ENCODE peak calls at places on chromosomes 6 and 20, in seven cellular contexts. One of them, this sample, is unnamed.

GRCh38 chr6:19757036-19757435 is 80.1 kb upstream of the ID4 start:
- DNase-seq in cardiac muscle cell: peak; percentile 53
- DNase-seq in M059J: peak; percentile 80
- DNase-seq in sigmoid colon: no peak
- DNase-seq in sciatic nerve: no peak
- DNase-seq in amniotic stem cell: no peak
- DNase-seq in stimulated activated CD8-positive, alpha-beta memory T cell treated with anti-CD3 and anti-CD28 coated beads, Interleukin-2, amount 100 ng/mL, for 1 hour: no peak
- DNase-seq in this sample: peak; percentile 18

GRCh38 chr20:50399003-50399916 is 110.9 kb upstream of the PTPN1 start:
- DNase-seq in sigmoid colon: peak; percentile 92
- DNase-seq in cardiac muscle cell: no peak
- DNase-seq in sciatic nerve: no peak
- DNase-seq in stimulated activated CD8-positive, alpha-beta memory T cell treated with anti-CD3 and anti-CD28 coated beads, Interleukin-2, amount 100 ng/mL, for 1 hour: no peak
- DNase-seq in amniotic stem cell: no peak
- DNase-seq in M059J: peak; percentile 20
- DNase-seq in this sample: no peak

GRCh38 chr20:58714923-58715708 is 22.5 kb downstream of the NPEPL1 start:
- DNase-seq in cardiac muscle cell: no peak
- DNase-seq in M059J: no peak
- DNase-seq in amniotic stem cell: no peak
- DNase-seq in sigmoid colon: peak; percentile 63
- DNase-seq in sciatic nerve: peak; percentile 44
- DNase-seq in stimulated activated CD8-positive, alpha-beta memory T cell treated with anti-CD3 and anti-CD28 coated beads, Interleukin-2, amount 100 ng/mL, for 1 hour: no peak
- DNase-seq in this sample: no peak

GRCh38 chr6:35587167-35587566 is 74.5 kb upstream of the TULP1 start:
- DNase-seq in M059J: no peak
- DNase-seq in sigmoid colon: no peak
- DNase-seq in amniotic stem cell: no peak
- DNase-seq in stimulated activated CD8-positive, alpha-beta memory T cell treated with anti-CD3 and anti-CD28 coated beads, Interleukin-2, amount 100 ng/mL, for 1 hour: no peak
- DNase-seq in sciatic nerve: no peak
- DNase-seq in cardiac muscle cell: no peak
- DNase-seq in this sample: no peak

GRCh38 chr6:149140137-149140909 is 177.2 kb upstream of the TAB2 start:
- DNase-seq in M059J: no peak
- DNase-seq in sigmoid colon: no peak
- DNase-seq in amniotic stem cell: no peak
- DNase-seq in sciatic nerve: no peak
- DNase-seq in cardiac muscle cell: peak; percentile 29
- DNase-seq in stimulated activated CD8-positive, alpha-beta memory T cell treated with anti-CD3 and anti-CD28 coated beads, Interleukin-2, amount 100 ng/mL, for 1 hour: no peak
- DNase-seq in this sample: no peak

GRCh38 chr6:56863366-56863765 is 91.5 kb upstream of the BEND6 start:
- DNase-seq in stimulated activated CD8-positive, alpha-beta memory T cell treated with anti-CD3 and anti-CD28 coated beads, Interleukin-2, amount 100 ng/mL, for 1 hour: no peak
- DNase-seq in amniotic stem cell: no peak
- DNase-seq in sigmoid colon: no peak
- DNase-seq in M059J: peak; percentile 85
- DNase-seq in cardiac muscle cell: peak; percentile 44
- DNase-seq in sciatic nerve: no peak
- DNase-seq in this sample: peak; percentile 84

GRCh38 chr6:101926149-101926925 is 532.8 kb downstream of the GRIK2 start:
- DNase-seq in sigmoid colon: no peak
- DNase-seq in cardiac muscle cell: no peak
- DNase-seq in stimulated activated CD8-positive, alpha-beta memory T cell treated with anti-CD3 and anti-CD28 coated beads, Interleukin-2, amount 100 ng/mL, for 1 hour: no peak
- DNase-seq in M059J: no peak
- DNase-seq in sciatic nerve: no peak
- DNase-seq in amniotic stem cell: no peak
- DNase-seq in this sample: no peak

GRCh38 chr6:143283887-143284640 is 166.4 kb downstream of the ADAT2 start:
- DNase-seq in cardiac muscle cell: peak; percentile 7
- DNase-seq in amniotic stem cell: no peak
- DNase-seq in stimulated activated CD8-positive, alpha-beta memory T cell treated with anti-CD3 and anti-CD28 coated beads, Interleukin-2, amount 100 ng/mL, for 1 hour: no peak
- DNase-seq in sciatic nerve: no peak
- DNase-seq in sigmoid colon: no peak
- DNase-seq in M059J: peak; percentile 14
- DNase-seq in this sample: no peak

GRCh38 chr6:35419431-35419830 is 32.7 kb upstream of the FANCE start:
- DNase-seq in cardiac muscle cell: peak; percentile 74
- DNase-seq in amniotic stem cell: no peak
- DNase-seq in sciatic nerve: no peak
- DNase-seq in sigmoid colon: no peak
- DNase-seq in M059J: no peak
- DNase-seq in stimulated activated CD8-positive, alpha-beta memory T cell treated with anti-CD3 and anti-CD28 coated beads, Interleukin-2, amount 100 ng/mL, for 1 hour: no peak
- DNase-seq in this sample: peak; percentile 34

GRCh38 chr6:14705841-14706377 is 540.0 kb upstream of the JARID2 start:
- DNase-seq in cardiac muscle cell: peak; percentile 64
- DNase-seq in sigmoid colon: no peak
- DNase-seq in amniotic stem cell: no peak
- DNase-seq in stimulated activated CD8-positive, alpha-beta memory T cell treated with anti-CD3 and anti-CD28 coated beads, Interleukin-2, amount 100 ng/mL, for 1 hour: no peak
- DNase-seq in sciatic nerve: no peak
- DNase-seq in M059J: no peak
- DNase-seq in this sample: no peak

GRCh38 chr6:168916576-168917207 is 337.0 kb downstream of the THBS2 start:
- DNase-seq in sciatic nerve: peak; percentile 71
- DNase-seq in amniotic stem cell: no peak
- DNase-seq in cardiac muscle cell: peak; percentile 72
- DNase-seq in sigmoid colon: no peak
- DNase-seq in stimulated activated CD8-positive, alpha-beta memory T cell treated with anti-CD3 and anti-CD28 coated beads, Interleukin-2, amount 100 ng/mL, for 1 hour: no peak
- DNase-seq in M059J: no peak
- DNase-seq in this sample: no peak

GRCh38 chr6:156378853-156379252 is 398.3 kb upstream of the ARID1B start:
- DNase-seq in sigmoid colon: no peak
- DNase-seq in sciatic nerve: no peak
- DNase-seq in cardiac muscle cell: no peak
- DNase-seq in stimulated activated CD8-positive, alpha-beta memory T cell treated with anti-CD3 and anti-CD28 coated beads, Interleukin-2, amount 100 ng/mL, for 1 hour: no peak
- DNase-seq in amniotic stem cell: no peak
- DNase-seq in M059J: peak; percentile 43
- DNase-seq in this sample: no peak

GRCh38 chr6:20716865-20717264 is 182.6 kb downstream of the CDKAL1 start:
- DNase-seq in M059J: no peak
- DNase-seq in stimulated activated CD8-positive, alpha-beta memory T cell treated with anti-CD3 and anti-CD28 coated beads, Interleukin-2, amount 100 ng/mL, for 1 hour: no peak
- DNase-seq in amniotic stem cell: no peak
- DNase-seq in cardiac muscle cell: no peak
- DNase-seq in sciatic nerve: no peak
- DNase-seq in sigmoid colon: no peak
- DNase-seq in this sample: no peak

GRCh38 chr20:6632187-6632586 is 135.3 kb upstream of the BMP2 start:
- DNase-seq in stimulated activated CD8-positive, alpha-beta memory T cell treated with anti-CD3 and anti-CD28 coated beads, Interleukin-2, amount 100 ng/mL, for 1 hour: no peak
- DNase-seq in sciatic nerve: peak; percentile 60
- DNase-seq in sigmoid colon: no peak
- DNase-seq in cardiac muscle cell: peak; percentile 69
- DNase-seq in M059J: peak; percentile 45
- DNase-seq in amniotic stem cell: no peak
- DNase-seq in this sample: peak; percentile 5

GRCh38 chr6:152094992-152095592 is 287.6 kb downstream of the ESR1 start:
- DNase-seq in stimulated activated CD8-positive, alpha-beta memory T cell treated with anti-CD3 and anti-CD28 coated beads, Interleukin-2, amount 100 ng/mL, for 1 hour: no peak
- DNase-seq in sciatic nerve: peak; percentile 74
- DNase-seq in M059J: peak; percentile 100
- DNase-seq in sigmoid colon: peak; percentile 85
- DNase-seq in amniotic stem cell: peak; percentile 90
- DNase-seq in cardiac muscle cell: peak; percentile 98
- DNase-seq in this sample: peak; percentile 99

GRCh38 chr6:139271056-139271455 is 20.7 kb downstream of the TXLNB start:
- DNase-seq in stimulated activated CD8-positive, alpha-beta memory T cell treated with anti-CD3 and anti-CD28 coated beads, Interleukin-2, amount 100 ng/mL, for 1 hour: no peak
- DNase-seq in cardiac muscle cell: no peak
- DNase-seq in amniotic stem cell: no peak
- DNase-seq in sciatic nerve: no peak
- DNase-seq in sigmoid colon: no peak
- DNase-seq in M059J: peak; percentile 43
- DNase-seq in this sample: peak; percentile 39

GRCh38 chr6:124131259-124131658 is 327.6 kb downstream of the NKAIN2 start:
- DNase-seq in cardiac muscle cell: peak; percentile 43
- DNase-seq in stimulated activated CD8-positive, alpha-beta memory T cell treated with anti-CD3 and anti-CD28 coated beads, Interleukin-2, amount 100 ng/mL, for 1 hour: no peak
- DNase-seq in M059J: peak; percentile 38
- DNase-seq in sciatic nerve: no peak
- DNase-seq in amniotic stem cell: no peak
- DNase-seq in sigmoid colon: no peak
- DNase-seq in this sample: peak; percentile 74

GRCh38 chr20:34907616-34908469 is 31.4 kb downstream of the ACSS2 start:
- DNase-seq in sigmoid colon: no peak
- DNase-seq in stimulated activated CD8-positive, alpha-beta memory T cell treated with anti-CD3 and anti-CD28 coated beads, Interleukin-2, amount 100 ng/mL, for 1 hour: no peak
- DNase-seq in M059J: peak; percentile 100
- DNase-seq in cardiac muscle cell: peak; percentile 90
- DNase-seq in amniotic stem cell: peak; percentile 83
- DNase-seq in sciatic nerve: no peak
- DNase-seq in this sample: peak; percentile 99

GRCh38 chr6:22025468-22026159 is 271.2 kb downstream of the PRL start:
- DNase-seq in cardiac muscle cell: peak; percentile 96
- DNase-seq in M059J: peak; percentile 84
- DNase-seq in amniotic stem cell: no peak
- DNase-seq in stimulated activated CD8-positive, alpha-beta memory T cell treated with anti-CD3 and anti-CD28 coated beads, Interleukin-2, amount 100 ng/mL, for 1 hour: no peak
- DNase-seq in sciatic nerve: no peak
- DNase-seq in sigmoid colon: no peak
- DNase-seq in this sample: peak; percentile 81

GRCh38 chr6:2951723-2952122 is 19.6 kb downstream of the SERPINB6 start:
- DNase-seq in cardiac muscle cell: no peak
- DNase-seq in amniotic stem cell: no peak
- DNase-seq in stimulated activated CD8-positive, alpha-beta memory T cell treated with anti-CD3 and anti-CD28 coated beads, Interleukin-2, amount 100 ng/mL, for 1 hour: no peak
- DNase-seq in M059J: no peak
- DNase-seq in sigmoid colon: peak; percentile 76
- DNase-seq in sciatic nerve: no peak
- DNase-seq in this sample: no peak

GRCh38 chr20:37821691-37822655 is 81.0 kb upstream of the VSTM2L start:
- DNase-seq in sigmoid colon: peak; percentile 72
- DNase-seq in sciatic nerve: no peak
- DNase-seq in stimulated activated CD8-positive, alpha-beta memory T cell treated with anti-CD3 and anti-CD28 coated beads, Interleukin-2, amount 100 ng/mL, for 1 hour: no peak
- DNase-seq in M059J: peak; percentile 87
- DNase-seq in cardiac muscle cell: peak; percentile 82
- DNase-seq in amniotic stem cell: peak; percentile 84
- DNase-seq in this sample: peak; percentile 33

GRCh38 chr6:11232968-11233626 is 629 bp upstream of the NEDD9 start:
- DNase-seq in M059J: no peak
- DNase-seq in cardiac muscle cell: no peak
- DNase-seq in sigmoid colon: no peak
- DNase-seq in stimulated activated CD8-positive, alpha-beta memory T cell treated with anti-CD3 and anti-CD28 coated beads, Interleukin-2, amount 100 ng/mL, for 1 hour: no peak
- DNase-seq in amniotic stem cell: no peak
- DNase-seq in sciatic nerve: no peak
- DNase-seq in this sample: no peak

GRCh38 chr20:63915471-63915870 is 20.5 kb downstream of the DNAJC5 start:
- DNase-seq in sciatic nerve: no peak
- DNase-seq in cardiac muscle cell: no peak
- DNase-seq in amniotic stem cell: no peak
- DNase-seq in stimulated activated CD8-positive, alpha-beta memory T cell treated with anti-CD3 and anti-CD28 coated beads, Interleukin-2, amount 100 ng/mL, for 1 hour: no peak
- DNase-seq in sigmoid colon: no peak
- DNase-seq in M059J: no peak
- DNase-seq in this sample: no peak

GRCh38 chr6:151387581-151387980 is 3.8 kb downstream of the ZBTB2 start:
- DNase-seq in amniotic stem cell: no peak
- DNase-seq in stimulated activated CD8-positive, alpha-beta memory T cell treated with anti-CD3 and anti-CD28 coated beads, Interleukin-2, amount 100 ng/mL, for 1 hour: no peak
- DNase-seq in M059J: peak; percentile 50
- DNase-seq in cardiac muscle cell: peak; percentile 43
- DNase-seq in sigmoid colon: no peak
- DNase-seq in sciatic nerve: no peak
- DNase-seq in this sample: no peak

GRCh38 chr6:37113976-37114375 is 56.0 kb upstream of the PIM1 start:
- DNase-seq in stimulated activated CD8-positive, alpha-beta memory T cell treated with anti-CD3 and anti-CD28 coated beads, Interleukin-2, amount 100 ng/mL, for 1 hour: no peak
- DNase-seq in sciatic nerve: no peak
- DNase-seq in cardiac muscle cell: no peak
- DNase-seq in amniotic stem cell: no peak
- DNase-seq in M059J: no peak
- DNase-seq in sigmoid colon: no peak
- DNase-seq in this sample: no peak

GRCh38 chr6:104754788-104755409 is 104.8 kb downstream of the HACE1 start:
- DNase-seq in sigmoid colon: no peak
- DNase-seq in M059J: no peak
- DNase-seq in sciatic nerve: no peak
- DNase-seq in cardiac muscle cell: peak; percentile 12
- DNase-seq in stimulated activated CD8-positive, alpha-beta memory T cell treated with anti-CD3 and anti-CD28 coated beads, Interleukin-2, amount 100 ng/mL, for 1 hour: no peak
- DNase-seq in amniotic stem cell: no peak
- DNase-seq in this sample: no peak

GRCh38 chr20:63748356-63749270 is 9.0 kb downstream of the SLC2A4RG start:
- DNase-seq in stimulated activated CD8-positive, alpha-beta memory T cell treated with anti-CD3 and anti-CD28 coated beads, Interleukin-2, amount 100 ng/mL, for 1 hour: no peak
- DNase-seq in amniotic stem cell: no peak
- DNase-seq in sciatic nerve: peak; percentile 63
- DNase-seq in cardiac muscle cell: no peak
- DNase-seq in M059J: no peak
- DNase-seq in sigmoid colon: no peak
- DNase-seq in this sample: no peak

GRCh38 chr20:4544765-4545164 is 176.9 kb upstream of the PRND start:
- DNase-seq in M059J: peak; percentile 87
- DNase-seq in sigmoid colon: no peak
- DNase-seq in amniotic stem cell: peak; percentile 19
- DNase-seq in sciatic nerve: no peak
- DNase-seq in stimulated activated CD8-positive, alpha-beta memory T cell treated with anti-CD3 and anti-CD28 coated beads, Interleukin-2, amount 100 ng/mL, for 1 hour: no peak
- DNase-seq in cardiac muscle cell: no peak
- DNase-seq in this sample: peak; percentile 34

GRCh38 chr6:18262812-18263560 is 1.3 kb downstream of the DEK start:
- DNase-seq in amniotic stem cell: no peak
- DNase-seq in sigmoid colon: no peak
- DNase-seq in stimulated activated CD8-positive, alpha-beta memory T cell treated with anti-CD3 and anti-CD28 coated beads, Interleukin-2, amount 100 ng/mL, for 1 hour: no peak
- DNase-seq in sciatic nerve: no peak
- DNase-seq in M059J: peak; percentile 65
- DNase-seq in cardiac muscle cell: peak; percentile 10
- DNase-seq in this sample: peak; percentile 32

GRCh38 chr6:118551063-118551672 is 3.1 kb downstream of the PLN start:
- DNase-seq in stimulated activated CD8-positive, alpha-beta memory T cell treated with anti-CD3 and anti-CD28 coated beads, Interleukin-2, amount 100 ng/mL, for 1 hour: no peak
- DNase-seq in M059J: peak; percentile 41
- DNase-seq in amniotic stem cell: peak; percentile 26
- DNase-seq in sciatic nerve: no peak
- DNase-seq in cardiac muscle cell: peak; percentile 81
- DNase-seq in sigmoid colon: no peak
- DNase-seq in this sample: peak; percentile 61

GRCh38 chr6:106104941-106105340 is 18.8 kb downstream of the PRDM1 start:
- DNase-seq in stimulated activated CD8-positive, alpha-beta memory T cell treated with anti-CD3 and anti-CD28 coated beads, Interleukin-2, amount 100 ng/mL, for 1 hour: no peak
- DNase-seq in M059J: no peak
- DNase-seq in sigmoid colon: no peak
- DNase-seq in sciatic nerve: no peak
- DNase-seq in cardiac muscle cell: no peak
- DNase-seq in amniotic stem cell: no peak
- DNase-seq in this sample: no peak

GRCh38 chr20:32027653-32028052 is 17.4 kb downstream of the CCM2L start:
- DNase-seq in M059J: no peak
- DNase-seq in amniotic stem cell: no peak
- DNase-seq in sigmoid colon: no peak
- DNase-seq in sciatic nerve: no peak
- DNase-seq in stimulated activated CD8-positive, alpha-beta memory T cell treated with anti-CD3 and anti-CD28 coated beads, Interleukin-2, amount 100 ng/mL, for 1 hour: no peak
- DNase-seq in cardiac muscle cell: no peak
- DNase-seq in this sample: no peak

GRCh38 chr6:131597448-131597847 is 24.4 kb downstream of the ARG1 start:
- DNase-seq in M059J: peak; percentile 24
- DNase-seq in amniotic stem cell: no peak
- DNase-seq in sciatic nerve: no peak
- DNase-seq in cardiac muscle cell: peak; percentile 9
- DNase-seq in sigmoid colon: no peak
- DNase-seq in stimulated activated CD8-positive, alpha-beta memory T cell treated with anti-CD3 and anti-CD28 coated beads, Interleukin-2, amount 100 ng/mL, for 1 hour: no peak
- DNase-seq in this sample: no peak

GRCh38 chr20:227439-228105 is 514 bp downstream of the DEFB129 start:
- DNase-seq in sciatic nerve: no peak
- DNase-seq in sigmoid colon: no peak
- DNase-seq in M059J: no peak
- DNase-seq in stimulated activated CD8-positive, alpha-beta memory T cell treated with anti-CD3 and anti-CD28 coated beads, Interleukin-2, amount 100 ng/mL, for 1 hour: no peak
- DNase-seq in cardiac muscle cell: no peak
- DNase-seq in amniotic stem cell: no peak
- DNase-seq in this sample: no peak

GRCh38 chr6:26031595-26032386 is 55.4 kb upstream of the HFE start:
- DNase-seq in sciatic nerve: peak; percentile 88
- DNase-seq in sigmoid colon: peak; percentile 92
- DNase-seq in amniotic stem cell: peak; percentile 95
- DNase-seq in stimulated activated CD8-positive, alpha-beta memory T cell treated with anti-CD3 and anti-CD28 coated beads, Interleukin-2, amount 100 ng/mL, for 1 hour: peak; percentile 63
- DNase-seq in cardiac muscle cell: peak; percentile 97
- DNase-seq in M059J: peak; percentile 100
- DNase-seq in this sample: peak; percentile 98

GRCh38 chr6:9225441-9225871 is 790.1 kb upstream of the SLC35B3 start:
- DNase-seq in sigmoid colon: no peak
- DNase-seq in sciatic nerve: no peak
- DNase-seq in amniotic stem cell: no peak
- DNase-seq in M059J: peak; percentile 27
- DNase-seq in cardiac muscle cell: no peak
- DNase-seq in stimulated activated CD8-positive, alpha-beta memory T cell treated with anti-CD3 and anti-CD28 coated beads, Interleukin-2, amount 100 ng/mL, for 1 hour: no peak
- DNase-seq in this sample: no peak

GRCh38 chr6:97176468-97176867 is 106.5 kb downstream of the MMS22L start:
- DNase-seq in amniotic stem cell: no peak
- DNase-seq in sciatic nerve: no peak
- DNase-seq in sigmoid colon: no peak
- DNase-seq in stimulated activated CD8-positive, alpha-beta memory T cell treated with anti-CD3 and anti-CD28 coated beads, Interleukin-2, amount 100 ng/mL, for 1 hour: no peak
- DNase-seq in cardiac muscle cell: no peak
- DNase-seq in M059J: no peak
- DNase-seq in this sample: no peak

GRCh38 chr6:72031471-72031870 is 145.1 kb downstream of the RIMS1 start:
- DNase-seq in sigmoid colon: no peak
- DNase-seq in M059J: peak; percentile 13
- DNase-seq in sciatic nerve: no peak
- DNase-seq in cardiac muscle cell: no peak
- DNase-seq in stimulated activated CD8-positive, alpha-beta memory T cell treated with anti-CD3 and anti-CD28 coated beads, Interleukin-2, amount 100 ng/mL, for 1 hour: no peak
- DNase-seq in amniotic stem cell: no peak
- DNase-seq in this sample: no peak

This sample was measured in HT1080.